ENCODE peak calls at places on chromosomes 7 and 10, in seven cellular contexts. H, O, R, X, N, Z and J are unnamed samples.

GRCh38 chr7:101792051-101792651 is 25.3 kb upstream of the CUX1 start:
- DNase-seq in R (no peak), N (no peak), X (no peak), H (no peak), O (no peak), Z (no peak), J (no peak)

GRCh38 chr7:12686894-12687212 is 580 bp upstream of the ARL4A start:
- DNase-seq in H (no peak), X (no peak), R (no peak), O (no peak), N (no peak), Z (no peak), J (no peak)

GRCh38 chr7:35680403-35681013 is 14.4 kb downstream of the HERPUD2 start:
- DNase-seq in R (no peak), X (no peak), N (no peak), O (no peak), Z (no peak), H (no peak), J (no peak)

GRCh38 chr7:49386792-49387191 is 386.6 kb upstream of the VWC2 start:
- DNase-seq in O (no peak), R (no peak), H (no peak), X (no peak), Z (no peak), N (no peak), J (no peak)

GRCh38 chr7:35424869-35425495 is 171.1 kb upstream of the TBX20 start:
- DNase-seq in O (peak), R (no peak), N (peak), X (peak), Z (peak), H (peak), J (no peak)

GRCh38 chr10:89627863-89628262 is 17.2 kb downstream of the PANK1 start:
- DNase-seq in X (no peak), O (no peak), Z (no peak), N (no peak), H (no peak), R (no peak), J (no peak)

GRCh38 chr7:130821864-130822263 is 87.9 kb upstream of the KLF14 start:
- DNase-seq in O (no peak), X (no peak), Z (no peak), N (no peak), R (no peak), H (no peak), J (no peak)

GRCh38 chr10:28842321-28842720 is 165.0 kb downstream of the BAMBI start:
- DNase-seq in H (no peak), R (no peak), O (no peak), X (no peak), N (no peak), Z (no peak), J (no peak)

GRCh38 chr7:82234457-82235049 is 209.0 kb downstream of the CACNA2D1 start:
- DNase-seq in H (no peak), R (no peak), O (no peak), X (no peak), N (no peak), Z (no peak), J (no peak)

GRCh38 chr7:79407351-79407750 is 46.1 kb downstream of the MAGI2 start:
- DNase-seq in Z (no peak), R (no peak), H (no peak), N (no peak), X (no peak), O (no peak), J (no peak)

GRCh38 chr10:128871671-128872231 is 595.3 kb upstream of the MGMT start:
- DNase-seq in H (no peak), O (no peak), Z (no peak), R (no peak), N (no peak), X (no peak), J (no peak)

GRCh38 chr7:2156756-2157472 is 75.8 kb downstream of the MAD1L1 start:
- DNase-seq in Z (no peak), O (no peak), N (no peak), H (no peak), X (no peak), R (no peak), J (no peak)

GRCh38 chr10:75655791-75656451 is 224.5 kb downstream of the LRMDA start:
- DNase-seq in O (no peak), R (no peak), N (no peak), H (no peak), X (no peak), Z (no peak), J (no peak)

GRCh38 chr7:4738711-4739527 is 36.5 kb upstream of the AP5Z1 start:
- DNase-seq in Z (no peak), X (peak), R (no peak), N (peak), O (no peak), H (no peak), J (peak)

GRCh38 chr10:88897019-88897853 is 17.2 kb downstream of the STAMBPL1 start:
- DNase-seq in N (no peak), O (no peak), H (no peak), Z (no peak), X (peak), R (no peak), J (no peak)

GRCh38 chr10:104417629-104418292 is 64.1 kb downstream of the CFAP58 start:
- DNase-seq in Z (no peak), H (no peak), X (no peak), R (no peak), O (no peak), N (no peak), J (no peak)

GRCh38 chr7:88090671-88091070 is 129.2 kb downstream of the SRI start:
- DNase-seq in O (no peak), R (no peak), Z (no peak), H (no peak), N (no peak), X (no peak), J (no peak)

GRCh38 chr10:4939224-4940072 is 23.8 kb upstream of the AKR1C1 start:
- DNase-seq in R (no peak), O (no peak), Z (no peak), H (no peak), X (no peak), N (no peak), J (no peak)

GRCh38 chr10:119431768-119432135 is 110.8 kb downstream of the RGS10 start:
- DNase-seq in H (no peak), Z (no peak), N (no peak), R (no peak), O (no peak), X (no peak), J (no peak)

GRCh38 chr10:7846591-7846990 is 28.3 kb downstream of the TAF3 start:
- DNase-seq in O (no peak), R (no peak), N (no peak), X (no peak), H (no peak), Z (no peak), J (no peak)

GRCh38 chr10:11331706-11332105 is 279.7 kb downstream of the USP6NL start:
- DNase-seq in H (no peak), N (no peak), O (no peak), Z (no peak), X (no peak), R (no peak), J (no peak)

GRCh38 chr10:113350311-113350710 is 202.5 kb upstream of the HABP2 start:
- DNase-seq in H (no peak), N (no peak), R (no peak), Z (no peak), X (no peak), O (no peak), J (no peak)

GRCh38 chr7:110170762-110171161 is 920.2 kb upstream of the LRRN3 start:
- DNase-seq in X (no peak), H (no peak), Z (no peak), N (no peak), R (no peak), O (no peak), J (no peak)

GRCh38 chr10:71761105-71761511 is 12.2 kb downstream of the VSIR start:
- DNase-seq in R (no peak), Z (no peak), O (peak), H (no peak), N (no peak), X (peak), J (no peak)

GRCh38 chr7:36036590-36036989 is 116.5 kb upstream of the EEPD1 start:
- DNase-seq in R (peak), O (no peak), H (no peak), Z (no peak), X (no peak), N (peak), J (peak)

GRCh38 chr10:78301891-78302738 is 268.5 kb downstream of the RPS24 start:
- DNase-seq in N (no peak), Z (no peak), O (no peak), H (no peak), R (no peak), X (peak), J (no peak)

GRCh38 chr7:140003913-140004382 is 58.8 kb downstream of the PARP12 start:
- DNase-seq in H (no peak), N (peak), O (peak), R (no peak), X (peak), Z (no peak), J (no peak)

GRCh38 chr7:8232999-8233847 is 28.7 kb downstream of the ICA1 start:
- DNase-seq in X (no peak), Z (no peak), R (no peak), H (no peak), O (no peak), N (no peak), J (no peak)